ENCODE peak calls at places on chromosomes 13 and 19, in five cellular contexts. O is IMR-90, I is mesendoderm, L is H1, H is neuronal stem cell. D is an unnamed sample.

GRCh38 chr13:100470841-100471505 is 117.6 kb downstream of the GGACT start:
- DNase-seq in O (no peak), I (no peak), L (no peak), H (no peak), D (no peak)

GRCh38 chr19:35346193-35347052 is 1.3 kb upstream of the FFAR1 start:
- DNase-seq in O (no peak), I (no peak), L (peak; percentile 31), H (no peak), D (no peak)

GRCh38 chr13:113862766-113863510 is 938 bp downstream of the GAS6 start:
- DNase-seq in O (no peak), I (peak; percentile 63), L (peak; percentile 72), H (no peak), D (peak; percentile 57)

GRCh38 chr13:84925443-84925842 is 873.8 kb downstream of the SLITRK6 start:
- DNase-seq in O (peak; percentile 49), I (no peak), L (no peak), H (no peak), D (no peak)

GRCh38 chr13:39856714-39857113 is 201.3 kb downstream of the COG6 start:
- DNase-seq in O (no peak), I (no peak), L (no peak), H (no peak), D (no peak)

GRCh38 chr13:47875206-47875605 is 125.9 kb downstream of the SUCLA2 start:
- DNase-seq in O (no peak), I (no peak), L (no peak), H (no peak), D (no peak)

GRCh38 chr13:32415019-32415418 is 12.9 kb downstream of the N4BP2L1 start:
- DNase-seq in O (no peak), I (peak; percentile 62), L (no peak), H (no peak), D (no peak)

GRCh38 chr13:101231751-101232428 is 184.4 kb downstream of the NALCN start:
- DNase-seq in O (peak; percentile 35), I (no peak), L (no peak), H (no peak), D (no peak)

GRCh38 chr19:35897706-35898451 is 2.5 kb downstream of the NFKBID start:
- DNase-seq in O (no peak), I (no peak), L (no peak), H (no peak), D (no peak)

GRCh38 chr19:35714601-35715354 is 3.0 kb upstream of the KMT2B start:
- DNase-seq in O (no peak), I (peak; percentile 61), L (no peak), H (no peak), D (no peak)

GRCh38 chr19:6014551-6015135 is 36.7 kb upstream of the RANBP3 start:
- DNase-seq in O (no peak), I (no peak), L (no peak), H (no peak), D (no peak)

GRCh38 chr19:32862741-32863140 is 6.8 kb downstream of the SLC7A9 start:
- DNase-seq in O (no peak), I (no peak), L (no peak), H (no peak), D (no peak)

GRCh38 chr13:47832458-47832972 is 168.6 kb downstream of the SUCLA2 start:
- DNase-seq in O (no peak), I (no peak), L (no peak), H (no peak), D (no peak)

GRCh38 chr13:114283581-114283980 is 2.2 kb downstream of the UPF3A start:
- DNase-seq in O (peak; percentile 23), I (peak; percentile 45), L (no peak), H (no peak), D (no peak)

GRCh38 chr19:45952691-45953505 is 20.8 kb downstream of the NOVA2 start:
- DNase-seq in O (peak; percentile 42), I (peak; percentile 94), L (peak; percentile 96), H (peak; percentile 80), D (peak; percentile 43)

GRCh38 chr19:29610574-29611271 is 4.6 kb downstream of the POP4 start:
- DNase-seq in O (peak; percentile 77), I (peak; percentile 93), L (peak; percentile 88), H (peak; percentile 77), D (peak; percentile 92)

GRCh38 chr13:31884556-31884955 is 145.2 kb downstream of the RXFP2 start:
- DNase-seq in O (no peak), I (no peak), L (no peak), H (no peak), D (no peak)

GRCh38 chr13:37741536-37741935 is 128.0 kb downstream of the TRPC4 start:
- DNase-seq in O (no peak), I (no peak), L (no peak), H (no peak), D (no peak)

DNA sequence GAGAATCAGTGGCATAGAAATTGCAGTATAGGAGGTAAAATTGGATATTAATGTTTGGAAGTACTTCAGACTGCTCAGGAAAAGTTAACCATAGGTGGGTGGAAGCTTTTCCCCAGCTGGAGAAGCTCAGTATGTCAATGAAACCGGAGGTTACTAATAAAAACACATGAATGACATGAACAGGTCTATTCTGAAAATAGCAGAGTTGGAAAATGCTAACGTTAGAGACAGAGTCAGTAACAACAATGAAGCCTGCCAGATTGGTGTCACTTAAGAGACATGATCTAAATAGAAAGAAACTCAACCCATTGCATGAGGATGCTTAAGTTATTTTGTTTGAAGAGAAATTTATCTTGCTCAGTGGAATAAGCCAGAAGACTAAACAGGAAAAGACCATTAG is 364.5 kb downstream of the DNAJC15 start:
- DNase-seq in O (no peak), I (no peak), L (no peak), H (no peak), D (no peak)
- H3K23ac ChIP-seq in O (no peak overlapping the region), I (no peak overlapping the region), L (no peak overlapping the region), H (no peak overlapping the region), D (no peak overlapping the region)

GRCh38 chr19:2096543-2097329 is at the start of gene IZUMO4:
- DNase-seq in O (peak; percentile 96), I (peak; percentile 97), L (peak; percentile 99), H (peak; percentile 99), D (peak; percentile 97)

GRCh38 chr19:2097330-2098327 is 914 bp downstream of the IZUMO4 start:
- DNase-seq in O (no peak), I (no peak), L (peak; percentile 57), H (no peak), D (no peak)

GRCh38 chr19:2099054-2099501 is 2.4 kb downstream of the IZUMO4 start:
- DNase-seq in O (no peak), I (no peak), L (no peak), H (no peak), D (no peak)

GRCh38 chr19:2099937-2100718 is 3.4 kb downstream of the IZUMO4 start:
- DNase-seq in O (no peak), I (no peak), L (no peak), H (no peak), D (no peak)

DNA sequence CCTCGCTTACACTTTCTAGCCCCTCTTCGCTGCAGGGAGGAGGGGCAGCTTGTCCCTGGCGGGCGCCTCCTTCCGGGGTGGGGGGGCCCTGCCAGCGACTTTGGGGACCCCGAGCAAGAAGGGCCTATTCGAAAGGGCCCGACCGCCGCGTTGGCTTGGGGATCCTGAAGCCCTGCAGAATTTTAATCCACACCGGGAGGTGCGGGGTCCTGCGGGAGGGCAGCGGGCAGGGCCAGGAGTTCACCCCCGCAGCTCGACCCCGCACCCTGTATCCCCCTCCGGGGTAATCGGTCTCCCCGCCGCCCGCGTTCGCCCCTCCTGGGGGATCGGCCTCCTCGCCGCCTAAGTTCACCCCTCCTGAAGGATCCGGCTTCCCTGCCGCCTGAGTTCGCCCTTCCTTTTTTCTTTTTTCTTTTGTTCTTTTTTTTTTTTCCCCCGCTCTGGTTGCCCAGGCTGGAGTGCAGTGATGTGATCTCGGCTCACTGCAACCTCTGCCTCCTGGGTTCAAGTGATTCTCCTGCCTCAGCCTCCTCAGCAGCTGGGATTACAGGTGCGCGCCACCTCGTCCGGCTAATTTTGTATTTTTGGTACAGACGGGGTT is 688 bp downstream of the MOB3A start:
- DNase-seq in O (no peak), I (no peak), L (no peak), H (no peak), D (peak; percentile 15)
- H2BK120ac ChIP-seq in O (no peak overlapping the region), I (no peak overlapping the region), L (no peak overlapping the region), H (peak overlapping the region; percentile 61), D (peak overlapping the region; percentile 92)

DNA sequence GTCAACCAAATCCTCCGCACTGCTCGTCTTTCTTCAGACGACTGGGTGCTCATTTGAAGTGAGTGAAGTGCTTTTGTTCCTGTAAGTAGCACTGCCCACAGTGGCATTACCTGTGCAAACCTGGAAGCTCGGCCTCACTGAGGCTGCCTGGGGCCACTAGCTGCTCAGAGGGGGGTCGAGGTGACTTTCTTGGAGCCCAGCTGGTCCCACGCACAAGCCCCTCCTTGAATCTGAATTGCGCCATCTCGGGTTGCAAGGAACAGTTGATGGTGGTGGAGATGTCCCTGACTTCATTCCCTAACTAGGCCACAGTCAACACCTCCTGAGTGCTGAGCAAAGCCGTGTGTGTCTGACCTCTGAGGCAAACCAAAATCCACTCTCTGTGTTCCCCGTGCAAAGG is 79.3 kb upstream of the GPR183 start:
- DNase-seq in O (no peak), I (peak; percentile 37), L (peak; percentile 42), H (no peak), D (no peak)
- H3K27ac ChIP-seq in O (no peak overlapping the region), I (no peak overlapping the region), L (no peak overlapping the region), H (peak overlapping the region; percentile 73), D (no peak overlapping the region)

GRCh38 chr19:18832331-18833140 is 777 bp downstream of the UPF1 start:
- DNase-seq in O (no peak), I (peak; percentile 78), L (peak; percentile 67), H (peak; percentile 30), D (peak; percentile 14)
- H3K23ac ChIP-seq in O (peak overlapping the region; percentile 53), I (peak overlapping the region; percentile 2), L (no peak overlapping the region), H (peak overlapping the region; percentile 93), D (no peak overlapping the region)

DNA sequence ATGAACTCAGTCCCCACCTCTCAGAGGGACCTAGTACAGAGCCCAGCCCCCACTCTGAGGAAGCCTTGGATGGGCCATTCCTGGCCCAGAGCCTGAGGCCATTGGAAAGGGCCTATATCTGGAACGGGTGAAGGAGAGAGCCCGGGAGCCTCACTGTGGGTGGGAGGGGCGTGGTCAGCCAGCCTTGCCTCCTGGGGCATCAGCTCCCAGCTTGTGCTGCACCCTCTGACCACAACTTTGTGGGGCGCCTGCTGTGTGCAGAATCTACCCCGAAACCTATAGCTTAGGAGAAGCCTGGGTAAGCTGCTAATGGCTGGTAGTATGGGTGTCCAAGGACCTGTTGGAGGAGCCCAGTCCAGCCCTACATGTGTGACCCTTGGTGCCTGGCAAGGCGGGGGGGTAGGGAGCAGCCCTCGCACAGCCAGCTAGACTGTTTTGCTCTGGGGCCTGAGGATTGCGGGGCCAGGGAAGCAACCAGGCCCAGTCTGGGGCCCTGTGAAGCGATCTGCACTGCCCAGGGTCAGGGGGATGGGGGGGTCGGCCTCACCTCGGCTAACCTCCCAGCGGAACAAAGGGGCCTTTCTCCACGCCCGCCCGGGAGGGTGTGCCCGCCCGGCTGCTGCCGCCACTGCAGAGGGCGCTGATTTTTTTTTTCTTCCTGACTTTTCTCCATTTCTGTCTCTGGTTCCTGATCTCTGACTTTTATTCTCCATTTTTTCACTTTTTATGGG is 42.3 kb downstream of the LYL1 start:
- DNase-seq in O (no peak), I (no peak), L (peak; percentile 56), H (no peak), D (no peak)
- H2BK120ac ChIP-seq in O (peak overlapping the region; percentile 75), I (no peak overlapping the region), L (no peak overlapping the region), H (no peak overlapping the region), D (no peak overlapping the region)